ENCODE peak calls at places on chromosome 2, in six cellular contexts. W is transverse colon, K is IMR-90, O is NCI-H524, E is NCI-H1092, I is right lobe of liver. N is an unnamed sample.
A peak's percentile ranks its signal among the peaks of the same experiment; 100 is the strongest.

GRCh38 chr2:236352761-236353593 is 88.8 kb upstream of the ASB18 start:
- DNase-seq in W (no peak), K (peak; percentile 29), O (peak; percentile 49), E (no peak), I (no peak), N (peak; percentile 28)

GRCh38 chr2:240138275-240138984 is 2.0 kb downstream of the OTOS start:
- DNase-seq in W (no peak), K (peak; percentile 14), O (no peak), E (no peak), I (no peak), N (no peak)

GRCh38 chr2:165864353-165864752 is 70.3 kb upstream of the GALNT3 start:
- DNase-seq in W (no peak), K (no peak), O (peak; percentile 61), E (no peak), I (no peak), N (no peak)

GRCh38 chr2:45024600-45025291 is 15.5 kb upstream of the SIX2 start:
- DNase-seq in W (no peak), K (peak; percentile 53), O (peak; percentile 79), E (no peak), I (no peak), N (no peak)

GRCh38 chr2:236744316-236745105 is 174.9 kb downstream of the ACKR3 start:
- DNase-seq in W (no peak), K (peak; percentile 74), O (no peak), E (no peak), I (no peak), N (no peak)

GRCh38 chr2:189261431-189261841 is 81.9 kb upstream of the COL5A2 start:
- DNase-seq in W (no peak), K (peak; percentile 93), O (no peak), E (no peak), I (no peak), N (no peak)

GRCh38 chr2:41199320-41199719 is 747.4 kb upstream of the SLC8A1 start:
- DNase-seq in W (no peak), K (no peak), O (peak; percentile 89), E (no peak), I (no peak), N (no peak)

GRCh38 chr2:207166349-207167128 is 791 bp upstream of the KLF7 start:
- DNase-seq in W (peak; percentile 69), K (peak; percentile 81), O (peak; percentile 60), E (peak; percentile 50), I (peak; percentile 82), N (peak; percentile 59)

GRCh38 chr2:7190587-7191320 is 273.5 kb downstream of the RNF144A start:
- DNase-seq in W (no peak), K (no peak), O (no peak), E (no peak), I (no peak), N (no peak)

GRCh38 chr2:224778474-224778877 is 62.3 kb upstream of the CCDC195 start:
- DNase-seq in W (peak; percentile 64), K (peak; percentile 60), O (peak; percentile 56), E (no peak), I (no peak), N (no peak)

GRCh38 chr2:201807452-201807980 is 1.2 kb downstream of the CDK15 start:
- DNase-seq in W (no peak), K (peak; percentile 63), O (peak; percentile 8), E (no peak), I (no peak), N (no peak)

GRCh38 chr2:216083464-216084279 is 2.0 kb downstream of the TMEM169 start:
- DNase-seq in W (no peak), K (peak; percentile 83), O (peak; percentile 91), E (no peak), I (no peak), N (peak; percentile 52)

GRCh38 chr2:140659293-140659692 is 1471.5 kb downstream of the LRP1B start:
- DNase-seq in W (no peak), K (no peak), O (no peak), E (no peak), I (no peak), N (no peak)

GRCh38 chr2:186562209-186562578 is 27.7 kb upstream of the ITGAV start:
- DNase-seq in W (no peak), K (no peak), O (no peak), E (no peak), I (no peak), N (no peak)

GRCh38 chr2:206873426-206873825 is 65.9 kb upstream of the CPO start:
- DNase-seq in W (no peak), K (no peak), O (peak; percentile 3), E (peak; percentile 17), I (no peak), N (peak; percentile 74)

GRCh38 chr2:190468814-190469569 is 60.8 kb downstream of the MFSD6 start:
- DNase-seq in W (peak; percentile 83), K (peak; percentile 99), O (peak; percentile 90), E (peak; percentile 88), I (peak; percentile 60), N (peak; percentile 95)

GRCh38 chr2:173553589-173553988 is 198.9 kb downstream of the CDCA7 start:
- DNase-seq in W (peak; percentile 66), K (peak; percentile 19), O (no peak), E (no peak), I (no peak), N (no peak)

GRCh38 chr2:84373391-84373790 is 85.7 kb downstream of the SUCLG1 start:
- DNase-seq in W (no peak), K (peak; percentile 3), O (no peak), E (no peak), I (no peak), N (no peak)

GRCh38 chr2:181780159-181781081 is 100.1 kb upstream of the NEUROD1 start:
- DNase-seq in W (peak; percentile 13), K (peak; percentile 54), O (no peak), E (no peak), I (no peak), N (peak; percentile 46)

GRCh38 chr2:237517163-237517562 is 30.1 kb downstream of the MLPH start:
- DNase-seq in W (no peak), K (no peak), O (no peak), E (no peak), I (no peak), N (no peak)

N was measured in DMS79.